ENCODE peak calls at places on chromosome 16, in seven cellular contexts. V, B, G, D, M, X and E are unnamed samples.

GRCh38 chr16:48317614-48318013 is 67.6 kb downstream of the SIAH1 start:
- DNase-seq in X (peak), M (no peak), V (no peak), G (peak), D (no peak), B (no peak), E (no peak)

GRCh38 chr16:88034770-88035169 is 83.5 kb downstream of the BANP start:
- DNase-seq in B (no peak), D (no peak), X (no peak), V (no peak), G (no peak), M (no peak), E (no peak)

GRCh38 chr16:87114832-87115231 is 202.4 kb downstream of the C16orf95 start:
- DNase-seq in B (no peak), G (no peak), X (no peak), D (no peak), V (no peak), M (peak), E (no peak)

GRCh38 chr16:78553268-78554044 is 454.0 kb downstream of the WWOX start:
- DNase-seq in B (no peak), G (no peak), X (no peak), V (no peak), M (no peak), D (no peak), E (no peak)

GRCh38 chr16:29007865-29008593 is 23.2 kb downstream of the LAT start:
- DNase-seq in V (no peak), X (peak), G (no peak), D (no peak), M (no peak), B (no peak), E (no peak)

GRCh38 chr16:54431041-54431996 is 144.7 kb upstream of the IRX3 start:
- DNase-seq in X (peak), M (no peak), G (no peak), D (no peak), V (no peak), B (no peak), E (no peak)

GRCh38 chr16:17970816-17971291 is 365.7 kb downstream of the NPIPA8 start:
- DNase-seq in G (peak), B (no peak), M (no peak), D (no peak), X (no peak), V (no peak), E (no peak)

GRCh38 chr16:25063102-25063501 is 47.9 kb upstream of the ARHGAP17 start:
- DNase-seq in B (no peak), D (peak), G (no peak), X (no peak), M (no peak), V (no peak), E (no peak)

GRCh38 chr16:45454-45853 is 8.0 kb downstream of the POLR3K start:
- DNase-seq in G (no peak), M (no peak), X (peak), V (no peak), B (no peak), D (no peak), E (no peak)

GRCh38 chr16:30028438-30029093 is 2.5 kb downstream of the TLCD3B start:
- DNase-seq in M (no peak), G (no peak), D (no peak), B (peak), X (no peak), V (no peak), E (peak)

GRCh38 chr16:59290718-59291117 is 556.6 kb upstream of the GOT2 start:
- DNase-seq in B (no peak), V (no peak), D (no peak), X (no peak), M (no peak), G (no peak), E (no peak)

GRCh38 chr16:10181196-10182162 is 749 bp downstream of the GRIN2A start:
- DNase-seq in G (peak), M (peak), B (peak), V (peak), D (peak), X (peak), E (peak)

GRCh38 chr16:4692460-4693295 is 684 bp upstream of the NUDT16L1 start:
- DNase-seq in X (no peak), B (peak), M (peak), V (peak), D (no peak), G (no peak), E (no peak)

GRCh38 chr16:30139895-30140481 is 17.0 kb upstream of the MAPK3 start:
- DNase-seq in V (no peak), G (no peak), X (no peak), M (no peak), B (no peak), D (no peak), E (no peak)

GRCh38 chr16:50326835-50327465 is 41.8 kb downstream of the BRD7 start:
- DNase-seq in G (no peak), D (peak), X (peak), M (no peak), B (no peak), V (no peak), E (no peak)

GRCh38 chr16:19751478-19751877 is 33.4 kb downstream of the IQCK start:
- DNase-seq in X (no peak), D (no peak), V (no peak), M (no peak), B (no peak), G (no peak), E (no peak)
- TF ChIP-seq CTCF in X (no peak), D (no peak), V (no peak), M (no peak), B (no peak), G (no peak), E (no peak)

DNA sequence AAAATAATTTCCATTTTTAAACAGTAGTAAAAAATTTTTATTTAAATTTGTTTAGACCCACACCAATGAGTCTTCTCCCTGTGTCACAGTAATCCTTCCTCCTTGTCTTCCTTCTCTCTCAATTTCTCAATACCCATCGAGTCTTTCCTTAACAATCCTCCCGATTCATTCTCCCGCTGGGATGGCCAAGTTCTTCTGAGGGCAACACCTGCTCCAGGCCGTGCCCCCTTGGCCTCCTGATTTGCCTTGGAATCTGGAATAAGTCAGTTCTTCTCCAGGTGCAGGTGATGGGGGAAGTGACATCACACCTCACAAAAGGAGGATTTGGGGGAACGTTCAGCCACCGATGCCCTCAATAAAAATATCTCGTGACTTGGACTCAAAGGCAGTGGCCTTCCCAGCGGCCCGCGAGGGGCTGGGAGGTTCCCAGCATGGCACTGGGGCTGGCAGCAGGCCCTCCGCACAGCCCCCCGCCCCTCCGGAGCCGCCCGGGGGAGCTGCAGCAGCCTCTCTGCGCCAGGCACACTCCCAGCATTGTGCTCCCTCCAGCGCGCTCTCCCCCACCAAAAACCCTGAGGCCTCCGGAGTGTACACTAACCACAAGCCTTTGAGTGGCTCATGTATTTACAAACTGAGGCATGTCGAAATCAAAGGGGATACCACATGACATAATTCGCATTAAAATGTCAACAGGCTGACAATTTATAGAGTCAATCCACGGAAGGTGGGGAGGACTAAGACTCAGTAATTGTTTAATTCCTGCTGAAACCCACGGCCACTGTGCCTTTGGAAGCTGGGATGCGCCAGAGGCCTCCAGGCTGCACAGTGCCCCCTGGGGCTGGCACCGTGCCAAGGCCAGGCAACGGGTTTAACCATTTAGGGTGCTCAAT is 120.5 kb downstream of the ZFHX3 start:
- DNase-seq in D (no peak), B (peak), X (peak), G (no peak), V (no peak), M (peak), E (no peak)
- TF ChIP-seq CTCF in D (no peak), B (no peak), X (no peak), G (no peak), V (no peak), M (no peak), E (no peak)

GRCh38 chr16:11194913-11195312 is 61.1 kb downstream of the SOCS1 start:
- DNase-seq in D (no peak), M (no peak), X (no peak), G (no peak), V (no peak), B (no peak), E (no peak)
- TF ChIP-seq CTCF in D (no peak), M (no peak), X (no peak), G (no peak), V (no peak), B (no peak), E (no peak)

GRCh38 chr16:71441348-71441781 is 489 bp downstream of the TLE7 start:
- DNase-seq in X (no peak), D (peak), G (no peak), V (no peak), M (no peak), B (peak), E (no peak)
- TF ChIP-seq CTCF in X (no peak), D (peak), G (no peak), V (no peak), M (no peak), B (peak), E (peak)

GRCh38 chr16:75099075-75099667 is 17.4 kb downstream of the LDHD start:
- DNase-seq in D (no peak), X (no peak), V (no peak), B (no peak), M (no peak), G (no peak), E (no peak)

GRCh38 chr16:75102595-75102994 is 14.0 kb downstream of the LDHD start:
- DNase-seq in M (no peak), D (no peak), B (no peak), G (no peak), V (no peak), X (no peak), E (no peak)

GRCh38 chr16:75097191-75097761 is 19.3 kb downstream of the LDHD start:
- DNase-seq in B (no peak), G (no peak), D (no peak), V (no peak), M (no peak), X (no peak), E (no peak)

GRCh38 chr16:75097941-75098897 is 18.4 kb downstream of the LDHD start:
- DNase-seq in B (peak), G (no peak), D (peak), M (no peak), X (no peak), V (no peak), E (no peak)

GRCh38 chr16:75099738-75100615 is 16.6 kb downstream of the LDHD start:
- DNase-seq in X (no peak), V (no peak), D (no peak), B (peak), G (no peak), M (no peak), E (no peak)
- TF ChIP-seq CTCF in X (no peak), V (no peak), D (no peak), B (no peak), G (no peak), M (no peak), E (no peak)

GRCh38 chr16:86073763-86074493 is 175.0 kb downstream of the IRF8 start:
- DNase-seq in G (no peak), X (no peak), M (no peak), B (peak), V (peak), D (no peak), E (no peak)
- TF ChIP-seq CTCF in G (no peak), X (no peak), M (no peak), B (no peak), V (no peak), D (no peak), E (no peak)

GRCh38 chr16:80819988-80820387 is 15.6 kb upstream of the CDYL2 start:
- DNase-seq in B (no peak), G (no peak), X (no peak), D (no peak), V (no peak), M (no peak), E (no peak)

GRCh38 chr16:80825365-80825758 is 21.0 kb upstream of the CDYL2 start:
- DNase-seq in D (no peak), M (no peak), B (no peak), V (no peak), G (no peak), X (no peak), E (no peak)

GRCh38 chr16:80828495-80828894 is 24.1 kb upstream of the CDYL2 start:
- DNase-seq in G (no peak), B (no peak), V (no peak), X (no peak), M (no peak), D (no peak), E (no peak)

GRCh38 chr16:80827007-80827406 is 22.6 kb upstream of the CDYL2 start:
- DNase-seq in G (no peak), D (no peak), X (no peak), M (no peak), V (no peak), B (no peak), E (no peak)

GRCh38 chr16:80824623-80825364 is 20.4 kb upstream of the CDYL2 start:
- DNase-seq in B (no peak), G (peak), X (peak), V (no peak), D (peak), M (peak), E (peak)
- TF ChIP-seq CTCF in B (peak), G (peak), X (peak), V (peak), D (peak), M (peak), E (peak)

DNA sequence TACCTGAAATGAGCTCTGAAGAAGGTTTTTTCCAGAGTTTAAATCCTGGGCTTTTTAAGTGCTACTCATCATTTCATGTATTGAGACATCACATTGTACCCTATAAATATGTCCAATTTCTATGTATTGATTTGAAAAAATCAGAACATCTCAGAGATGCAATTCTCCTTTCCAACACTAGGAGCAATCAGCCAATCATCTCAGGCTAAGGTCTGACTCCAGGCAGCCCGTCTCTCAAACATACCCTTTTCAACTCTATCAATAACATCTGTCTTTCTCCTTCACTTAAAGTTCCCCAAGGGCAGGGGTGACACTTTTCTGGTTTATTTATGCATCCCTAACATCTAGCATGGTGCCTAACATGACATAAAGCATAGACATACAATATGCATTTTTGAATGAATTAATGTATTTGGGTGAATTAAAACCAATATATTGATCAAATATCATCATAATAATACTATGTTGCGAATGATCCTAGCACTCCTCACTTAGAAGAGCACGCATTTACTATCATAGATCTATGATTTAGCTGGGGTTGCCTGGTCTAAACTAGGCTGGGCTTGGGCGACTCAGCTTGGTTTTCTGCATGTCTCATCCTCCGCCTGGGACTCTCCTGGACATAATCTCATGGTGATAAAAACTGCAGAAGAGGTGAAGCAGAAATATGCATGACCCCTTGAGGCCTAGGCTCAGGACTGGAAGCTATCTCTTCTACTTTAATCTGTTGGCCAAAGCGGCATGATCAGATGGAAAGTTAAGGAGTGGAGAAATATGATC is 5.2 kb upstream of the CDH11 start:
- DNase-seq in B (no peak), G (no peak), D (no peak), X (no peak), V (no peak), M (no peak), E (no peak)
- TF ChIP-seq CTCF in B (no peak), G (no peak), D (peak), X (peak), V (no peak), M (no peak), E (peak)